ENCODE peak calls at places on chromosomes 12 and 14, in six cellular contexts. P, H, Z, I, O and A are unnamed samples.

GRCh38 chr12:31591308-31591901 is 469 bp upstream of the DENND5B start:
- DNase-seq in Z (no peak), P (peak), I (no peak), O (peak), H (peak), A (no peak)

GRCh38 chr12:2794261-2794735 is 472 bp upstream of the FKBP4 start:
- DNase-seq in Z (no peak), O (peak), I (no peak), P (no peak), H (no peak), A (peak)

GRCh38 chr12:112906712-112907414 is at the start of gene OAS1:
- DNase-seq in I (peak), P (no peak), O (peak), Z (no peak), H (peak), A (no peak)

GRCh38 chr12:19031032-19031431 is 98.5 kb upstream of the PLEKHA5 start:
- DNase-seq in O (peak), I (peak), P (no peak), Z (no peak), H (peak), A (no peak)

GRCh38 chr12:75707983-75708382 is 196.6 kb upstream of the KRR1 start:
- DNase-seq in P (no peak), Z (no peak), I (no peak), O (no peak), H (no peak), A (no peak)

GRCh38 chr14:104206281-104206904 is 68.0 kb downstream of the KIF26A start:
- DNase-seq in P (peak), I (no peak), O (no peak), H (peak), Z (no peak), A (no peak)

GRCh38 chr12:39620664-39621658 is 1.4 kb upstream of the ABCD2 start:
- DNase-seq in P (no peak), O (no peak), I (no peak), Z (no peak), H (peak), A (no peak)

GRCh38 chr12:32454075-32454474 is 54.7 kb downstream of the FGD4 start:
- DNase-seq in P (no peak), Z (peak), H (peak), I (peak), O (peak), A (peak)

GRCh38 chr12:120639771-120640721 is at the start of gene CABP1:
- DNase-seq in P (peak), H (no peak), O (peak), I (no peak), Z (peak), A (peak)

GRCh38 chr14:92759679-92760523 is 11.5 kb upstream of the LGMN start:
- DNase-seq in P (no peak), O (no peak), I (no peak), H (no peak), Z (no peak), A (no peak)

GRCh38 chr12:68367136-68367535 is 35.0 kb upstream of the MDM1 start:
- DNase-seq in P (no peak), Z (no peak), H (no peak), I (no peak), O (no peak), A (no peak)

DNA sequence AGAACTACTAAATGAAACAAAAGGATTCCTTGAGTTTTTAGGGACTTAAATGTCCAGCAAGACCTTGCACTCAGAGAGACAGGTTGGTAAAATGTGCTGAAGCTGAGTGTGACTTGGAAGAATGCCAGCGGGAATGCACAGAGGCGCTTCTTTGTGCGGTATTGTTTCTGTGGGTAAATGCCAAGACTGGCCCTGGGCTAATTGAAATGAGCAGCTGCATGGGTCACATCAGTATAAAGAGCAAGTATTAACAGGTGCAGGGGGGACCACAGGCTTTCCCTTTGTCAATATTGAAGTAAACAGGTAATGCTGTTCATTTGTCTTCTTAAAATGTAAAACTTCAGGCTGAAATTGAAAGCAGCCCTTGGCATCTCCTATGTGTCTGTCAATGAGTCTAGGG is 74.3 kb downstream of the LMO3 start:
- DNase-seq in P (no peak), I (no peak), Z (no peak), H (no peak), O (no peak), A (peak)
- H3K4me2 ChIP-seq in P (no peak), I (no peak), Z (no peak), H (no peak), O (no peak), A (no peak)

GRCh38 chr14:39566795-39567194 is 134.6 kb upstream of the FBXO33 start:
- DNase-seq in P (no peak), H (no peak), I (no peak), Z (no peak), O (no peak), A (no peak)
- H3K14ac ChIP-seq in P (no peak), H (no peak), I (no peak), Z (no peak), O (no peak), A (no peak)

GRCh38 chr12:122749569-122750332 is 2.9 kb upstream of the DENR start:
- DNase-seq in Z (no peak), O (peak), H (no peak), I (no peak), P (peak), A (no peak)

GRCh38 chr12:122753213-122753571 is 568 bp downstream of the DENR start:
- DNase-seq in I (no peak), P (no peak), H (peak), O (no peak), Z (no peak), A (no peak)

GRCh38 chr12:122757568-122757967 is 4.9 kb downstream of the DENR start:
- DNase-seq in Z (no peak), H (no peak), I (no peak), P (no peak), O (no peak), A (no peak)

GRCh38 chr12:122754790-122755189 is 2.2 kb downstream of the DENR start:
- DNase-seq in H (no peak), P (no peak), O (peak), Z (no peak), I (no peak), A (no peak)

DNA sequence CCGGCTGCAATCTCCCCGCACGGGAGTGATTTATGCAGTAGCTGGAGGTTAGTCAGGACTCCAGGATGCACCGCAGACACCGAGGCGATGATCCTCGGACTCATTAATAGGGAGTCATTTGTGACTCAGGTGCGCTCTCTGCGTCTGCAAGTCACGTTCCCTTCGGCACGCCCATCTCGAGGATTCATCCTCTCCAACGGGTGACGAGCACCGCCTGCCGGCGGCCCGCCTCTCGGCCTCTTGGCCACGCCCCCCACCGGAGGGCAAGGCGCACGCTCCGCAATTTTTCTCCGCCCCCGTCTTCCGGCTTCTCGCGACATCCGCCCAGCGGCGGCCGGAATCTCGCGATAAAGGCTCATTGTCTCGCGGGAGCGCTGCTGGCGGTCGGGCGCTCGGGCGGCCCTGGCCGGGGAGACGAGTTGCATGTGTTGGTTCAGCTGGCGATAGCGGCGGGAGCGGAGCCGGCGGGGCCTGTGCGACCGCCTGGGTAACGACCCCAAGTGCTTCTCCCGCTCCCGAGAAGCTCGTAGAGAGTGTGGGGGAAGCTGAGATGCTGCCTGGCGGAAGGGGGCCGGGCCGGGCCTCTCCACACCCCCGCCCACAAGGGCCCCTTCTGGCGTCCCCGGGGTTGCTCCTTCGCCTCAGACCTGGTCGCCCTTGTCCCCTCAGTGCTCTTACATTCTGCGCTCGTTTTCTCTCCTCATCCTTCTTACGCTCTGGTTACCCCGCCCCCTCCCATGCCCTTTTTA is at the start of gene DENR:
- DNase-seq in I (peak), H (peak), O (peak), Z (peak), P (peak), A (peak)
- H2BK120ac ChIP-seq in I (peak), H (peak), O (peak), Z (no peak), P (peak), A (no peak)

GRCh38 chr12:1019283-1019682 is 28.3 kb downstream of the ERC1 start:
- DNase-seq in H (no peak), Z (no peak), O (no peak), I (no peak), P (no peak), A (no peak)

GRCh38 chr12:1007994-1008393 is 17.0 kb downstream of the ERC1 start:
- DNase-seq in I (no peak), P (no peak), H (no peak), O (no peak), Z (no peak), A (no peak)

GRCh38 chr12:1011091-1011490 is 20.1 kb downstream of the ERC1 start:
- DNase-seq in P (no peak), Z (no peak), H (no peak), O (no peak), I (no peak), A (no peak)

GRCh38 chr12:1013618-1014489 is 22.8 kb downstream of the ERC1 start:
- DNase-seq in Z (no peak), I (peak), P (no peak), H (peak), O (peak), A (no peak)
- H3K4me2 ChIP-seq in Z (no peak), I (no peak), P (no peak), H (no peak), O (no peak), A (no peak)

DNA sequence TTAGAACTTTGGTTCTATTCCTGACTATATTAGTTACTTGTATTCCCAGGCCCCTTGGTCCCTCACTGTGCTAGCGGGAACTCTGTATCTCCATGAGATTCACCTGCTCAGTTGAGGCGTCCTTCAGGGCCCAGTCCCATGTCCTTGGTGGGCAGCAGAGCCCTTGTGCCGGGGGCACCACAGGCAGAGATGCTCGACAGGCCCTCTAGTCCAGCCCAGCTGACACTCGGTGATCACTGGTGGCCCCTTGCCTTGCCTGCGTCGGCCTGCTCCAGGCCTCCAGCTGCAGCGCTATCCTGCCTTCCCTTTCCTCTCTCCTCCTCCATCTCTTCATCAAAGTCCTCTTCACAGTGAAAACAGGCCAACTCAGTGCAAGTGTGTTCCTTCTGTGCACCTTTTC is 70.0 kb downstream of the ANKRD9 start:
- DNase-seq in Z (no peak), H (no peak), O (no peak), I (no peak), P (no peak), A (no peak)
- H3K14ac ChIP-seq in Z (no peak), H (no peak), O (no peak), I (no peak), P (no peak), A (no peak)

GRCh38 chr14:21536395-21537087 is 10.4 kb upstream of the SALL2 start:
- DNase-seq in P (peak), I (no peak), O (no peak), H (no peak), Z (no peak), A (peak)
- H2BK120ac ChIP-seq in P (no peak), I (no peak), O (no peak), H (no peak), Z (peak), A (peak)